ENCODE peak calls at places on chromosomes 1 and 21, in ten cellular contexts. V, H, X, D, T, I, K, N, Z and A are unnamed samples.

GRCh38 chr1:53291574-53291973 is 36.3 kb downstream of the LRP8 start:
- DNase-seq in V (no peak), H (no peak), X (no peak), D (no peak), T (no peak), I (no peak), K (no peak), N (no peak), Z (no peak), A (no peak)

GRCh38 chr1:154747841-154748766 is 122.0 kb downstream of the KCNN3 start:
- DNase-seq in V (no peak), H (peak; percentile 68), X (peak; percentile 23), D (no peak), T (peak; percentile 79), I (peak; percentile 68), K (no peak), N (no peak), Z (no peak), A (peak; percentile 48)

GRCh38 chr1:224929335-224930237 is at the start of gene DNAH14:
- DNase-seq in V (peak; percentile 79), H (peak; percentile 79), X (peak; percentile 93), D (no peak), T (peak; percentile 54), I (peak; percentile 52), K (peak; percentile 83), N (no peak), Z (peak; percentile 88), A (peak; percentile 83)

GRCh38 chr1:216186816-216187215 is 236.4 kb downstream of the USH2A start:
- DNase-seq in V (no peak), H (no peak), X (peak; percentile 26), D (no peak), T (no peak), I (no peak), K (no peak), N (no peak), Z (no peak), A (no peak)

GRCh38 chr1:42035205-42035829 is 116.6 kb upstream of the HIVEP3 start:
- DNase-seq in V (peak; percentile 21), H (peak; percentile 69), X (peak; percentile 86), D (peak; percentile 21), T (peak; percentile 85), I (peak; percentile 63), K (peak; percentile 10), N (peak; percentile 29), Z (peak; percentile 74), A (peak; percentile 69)

GRCh38 chr1:91526496-91526895 is 25.8 kb downstream of the CDC7 start:
- DNase-seq in V (no peak), H (no peak), X (no peak), D (no peak), T (no peak), I (no peak), K (no peak), N (no peak), Z (no peak), A (peak; percentile 86)

GRCh38 chr1:64865105-64865757 is 101.1 kb downstream of the JAK1 start:
- DNase-seq in V (no peak), H (no peak), X (no peak), D (no peak), T (no peak), I (no peak), K (no peak), N (no peak), Z (no peak), A (no peak)

GRCh38 chr1:109253803-109254620 is 4.7 kb downstream of the CELSR2 start:
- DNase-seq in V (no peak), H (peak; percentile 42), X (peak; percentile 75), D (no peak), T (no peak), I (no peak), K (no peak), N (no peak), Z (no peak), A (peak; percentile 45)

GRCh38 chr1:91440845-91441244 is 36.2 kb upstream of the HFM1 start:
- DNase-seq in V (no peak), H (no peak), X (no peak), D (no peak), T (no peak), I (no peak), K (peak; percentile 6), N (no peak), Z (no peak), A (peak; percentile 38)

GRCh38 chr1:64469121-64469520 is 808 bp upstream of the CACHD1 start:
- DNase-seq in V (no peak), H (no peak), X (no peak), D (no peak), T (no peak), I (no peak), K (no peak), N (no peak), Z (peak; percentile 50), A (no peak)

GRCh38 chr1:73491641-73492040 is 706.3 kb downstream of the LRRIQ3 start:
- DNase-seq in V (no peak), H (no peak), X (no peak), D (no peak), T (no peak), I (no peak), K (no peak), N (no peak), Z (no peak), A (no peak)

GRCh38 chr1:231564373-231564772 is 35.9 kb downstream of the TSNAX start:
- DNase-seq in V (no peak), H (no peak), X (no peak), D (no peak), T (no peak), I (no peak), K (no peak), N (no peak), Z (no peak), A (no peak)

GRCh38 chr1:39326836-39327235 is 122.3 kb downstream of the MACF1 start:
- DNase-seq in V (no peak), H (no peak), X (no peak), D (no peak), T (no peak), I (no peak), K (no peak), N (no peak), Z (no peak), A (no peak)

GRCh38 chr1:208068441-208068840 is 157.5 kb upstream of the CD34 start:
- DNase-seq in V (no peak), H (no peak), X (no peak), D (no peak), T (no peak), I (no peak), K (no peak), N (no peak), Z (no peak), A (no peak)

GRCh38 chr1:26602378-26602959 is 72.9 kb downstream of the RPS6KA1 start:
- DNase-seq in V (peak; percentile 64), H (no peak), X (peak; percentile 80), D (peak; percentile 5), T (no peak), I (no peak), K (peak; percentile 51), N (peak; percentile 96), Z (no peak), A (peak; percentile 66)

GRCh38 chr1:47709302-47710074 is 271.6 kb downstream of the FOXD2 start:
- DNase-seq in V (no peak), H (no peak), X (peak; percentile 42), D (no peak), T (no peak), I (no peak), K (no peak), N (no peak), Z (peak; percentile 67), A (peak; percentile 58)

GRCh38 chr1:35568975-35569395 is 4.1 kb upstream of the TFAP2E start:
- DNase-seq in V (peak; percentile 51), H (peak; percentile 65), X (peak; percentile 87), D (no peak), T (peak; percentile 83), I (no peak), K (peak; percentile 35), N (peak; percentile 75), Z (peak; percentile 71), A (peak; percentile 81)

GRCh38 chr1:5709461-5709860 is 282.8 kb downstream of the NPHP4 start:
- DNase-seq in V (no peak), H (no peak), X (no peak), D (no peak), T (no peak), I (no peak), K (no peak), N (no peak), Z (no peak), A (no peak)

GRCh38 chr1:186896211-186896610 is 67.5 kb downstream of the PLA2G4A start:
- DNase-seq in V (no peak), H (no peak), X (no peak), D (no peak), T (no peak), I (no peak), K (no peak), N (no peak), Z (no peak), A (peak; percentile 73)

GRCh38 chr21:38171723-38172344 is 85.0 kb upstream of the KCNJ15 start:
- DNase-seq in V (no peak), H (no peak), X (peak; percentile 74), D (no peak), T (no peak), I (no peak), K (no peak), N (no peak), Z (peak; percentile 81), A (peak; percentile 46)

GRCh38 chr1:33219886-33220661 is 36.2 kb upstream of the ZNF362 start:
- DNase-seq in V (no peak), H (no peak), X (peak; percentile 62), D (no peak), T (no peak), I (no peak), K (peak; percentile 60), N (no peak), Z (peak; percentile 50), A (no peak)

GRCh38 chr1:89978763-89979162 is 16.1 kb upstream of the ZNF326 start:
- DNase-seq in V (no peak), H (no peak), X (no peak), D (no peak), T (no peak), I (no peak), K (no peak), N (no peak), Z (no peak), A (no peak)

GRCh38 chr1:109500886-109501285 is 7.0 kb downstream of the CYB561D1 start:
- DNase-seq in V (no peak), H (no peak), X (peak; percentile 86), D (no peak), T (no peak), I (no peak), K (no peak), N (no peak), Z (no peak), A (no peak)

GRCh38 chr1:118097622-118098348 is 87.2 kb downstream of the SPAG17 start:
- DNase-seq in V (no peak), H (no peak), X (peak; percentile 58), D (no peak), T (no peak), I (no peak), K (no peak), N (no peak), Z (no peak), A (no peak)

GRCh38 chr1:93155335-93155734 is 24.9 kb downstream of the TMED5 start:
- DNase-seq in V (no peak), H (no peak), X (no peak), D (no peak), T (no peak), I (no peak), K (no peak), N (no peak), Z (no peak), A (no peak)

GRCh38 chr21:45986316-45987051 is 4.9 kb downstream of the COL6A1 start:
- DNase-seq in V (no peak), H (peak; percentile 32), X (no peak), D (no peak), T (no peak), I (peak; percentile 14), K (no peak), N (no peak), Z (no peak), A (no peak)

GRCh38 chr1:113593550-113594288 is 165.6 kb downstream of the PHTF1 start:
- DNase-seq in V (no peak), H (no peak), X (no peak), D (no peak), T (no peak), I (no peak), K (no peak), N (no peak), Z (no peak), A (no peak)

GRCh38 chr1:176989023-176989422 is 175.5 kb downstream of the ASTN1 start:
- DNase-seq in V (no peak), H (no peak), X (peak; percentile 49), D (no peak), T (no peak), I (no peak), K (no peak), N (no peak), Z (no peak), A (peak; percentile 68)